ENCODE peak calls at places on chromosomes 4 and X, in ten cellular contexts. Y, V, U, K, R, Z, A, D, S and I are unnamed samples.

GRCh38 chrX:54758114-54759055 is 39.7 kb downstream of the ITIH6 start:
- DNase-seq in Y (no peak), V (no peak), U (no peak), K (no peak), R (peak), Z (no peak), A (no peak), D (no peak), S (no peak), I (no peak)

GRCh38 chr4:188532751-188533150 is 393.5 kb downstream of the TRIML1 start:
- DNase-seq in Y (no peak), V (no peak), U (no peak), K (no peak), R (no peak), Z (no peak), A (no peak), D (no peak), S (no peak), I (no peak)

GRCh38 chr4:110287130-110287529 is 88.7 kb upstream of the ELOVL6 start:
- DNase-seq in Y (peak), V (no peak), U (no peak), K (peak), R (no peak), Z (no peak), A (peak), D (peak), S (no peak), I (peak)

GRCh38 chrX:68808686-68809357 is 20.0 kb upstream of the EFNB1 start:
- DNase-seq in Y (no peak), V (peak), U (no peak), K (no peak), R (peak), Z (no peak), A (no peak), D (no peak), S (no peak), I (peak)

GRCh38 chr4:4502694-4503311 is 39.0 kb downstream of the STX18 start:
- DNase-seq in Y (peak), V (no peak), U (no peak), K (no peak), R (no peak), Z (no peak), A (no peak), D (no peak), S (no peak), I (peak)

GRCh38 chr4:76597423-76597979 is 162.5 kb downstream of the SHROOM3 start:
- DNase-seq in Y (no peak), V (no peak), U (no peak), K (no peak), R (no peak), Z (no peak), A (no peak), D (no peak), S (no peak), I (no peak)

GRCh38 chr4:159010563-159011260 is 92.2 kb upstream of the RAPGEF2 start:
- DNase-seq in Y (no peak), V (no peak), U (peak), K (peak), R (no peak), Z (no peak), A (no peak), D (no peak), S (no peak), I (peak)

GRCh38 chr4:56511098-56511497 is 5.5 kb downstream of the ARL9 start:
- DNase-seq in Y (no peak), V (no peak), U (no peak), K (no peak), R (no peak), Z (no peak), A (no peak), D (no peak), S (no peak), I (no peak)

GRCh38 chr4:170978990-170979389 is 834.2 kb upstream of the GALNTL6 start:
- DNase-seq in Y (no peak), V (peak), U (no peak), K (no peak), R (peak), Z (no peak), A (no peak), D (no peak), S (no peak), I (no peak)

GRCh38 chrX:30530591-30530990 is 47.0 kb downstream of the TASL start:
- DNase-seq in Y (peak), V (no peak), U (no peak), K (no peak), R (no peak), Z (no peak), A (no peak), D (no peak), S (no peak), I (peak)

GRCh38 chr4:123843137-123843536 is 446.5 kb downstream of the SPRY1 start:
- DNase-seq in Y (no peak), V (no peak), U (no peak), K (no peak), R (no peak), Z (no peak), A (no peak), D (no peak), S (no peak), I (peak)

GRCh38 chr4:128862608-128863313 is 53.3 kb downstream of the JADE1 start:
- DNase-seq in Y (no peak), V (no peak), U (no peak), K (no peak), R (peak), Z (no peak), A (no peak), D (no peak), S (no peak), I (no peak)

GRCh38 chrX:9671998-9672397 is 93.6 kb downstream of the GPR143 start:
- DNase-seq in Y (no peak), V (no peak), U (no peak), K (no peak), R (no peak), Z (no peak), A (no peak), D (no peak), S (no peak), I (no peak)

GRCh38 chr4:127140306-127140705 is 492.5 kb upstream of the INTU start:
- DNase-seq in Y (no peak), V (no peak), U (peak), K (no peak), R (no peak), Z (no peak), A (no peak), D (peak), S (no peak), I (no peak)

GRCh38 chr4:71595576-71596108 is 188.2 kb downstream of the GC start:
- DNase-seq in Y (no peak), V (no peak), U (peak), K (no peak), R (no peak), Z (no peak), A (no peak), D (no peak), S (no peak), I (no peak)

GRCh38 chr4:44351069-44351468 is 97.5 kb downstream of the KCTD8 start:
- DNase-seq in Y (no peak), V (no peak), U (no peak), K (no peak), R (no peak), Z (no peak), A (no peak), D (no peak), S (no peak), I (peak)

GRCh38 chr4:142350886-142351285 is 495.2 kb downstream of the INPP4B start:
- DNase-seq in Y (no peak), V (no peak), U (peak), K (no peak), R (peak), Z (no peak), A (no peak), D (no peak), S (no peak), I (no peak)